ENCODE peak calls at places on chromosomes 12 and 14, in five cellular contexts. Q, E, F, D and C are unnamed samples.

GRCh38 chr14:59217011-59217410 is 28.5 kb downstream of the DAAM1 start:
- DNase-seq in Q (no peak), E (no peak), F (no peak), D (no peak), C (no peak)

GRCh38 chr14:67570453-67570852 is 29.6 kb downstream of the PIGH start:
- DNase-seq in Q (no peak), E (no peak), F (no peak), D (no peak), C (no peak)

GRCh38 chr12:22396253-22396652 is 61.7 kb upstream of the ST8SIA1 start:
- DNase-seq in Q (no peak), E (no peak), F (no peak), D (no peak), C (no peak)

GRCh38 chr12:28963554-28963953 is 185.5 kb upstream of the FAR2 start:
- DNase-seq in Q (peak; percentile 54), E (no peak), F (no peak), D (no peak), C (peak; percentile 76)

GRCh38 chr14:69298131-69299071 is 38.4 kb downstream of the GALNT16 start:
- DNase-seq in Q (no peak), E (peak; percentile 40), F (peak; percentile 47), D (no peak), C (no peak)

GRCh38 chr14:24270537-24271133 is 762 bp downstream of the RABGGTA start:
- DNase-seq in Q (no peak), E (no peak), F (no peak), D (no peak), C (no peak)

GRCh38 chr14:74015178-74015577 is 3.9 kb downstream of the ENTPD5 start:
- DNase-seq in Q (no peak), E (no peak), F (no peak), D (no peak), C (no peak)

GRCh38 chr12:106018286-106018685 is 120.5 kb downstream of the NUAK1 start:
- DNase-seq in Q (no peak), E (no peak), F (no peak), D (no peak), C (no peak)

GRCh38 chr12:130783110-130783715 is 55.8 kb downstream of the STX2 start:
- DNase-seq in Q (no peak), E (no peak), F (no peak), D (no peak), C (no peak)

GRCh38 chr12:79934309-79935020 is 432 bp downstream of the PPP1R12A start:
- DNase-seq in Q (peak; percentile 36), E (peak; percentile 62), F (peak; percentile 46), D (no peak), C (peak; percentile 48)

GRCh38 chr12:54294914-54295566 is 5.8 kb downstream of the NFE2 start:
- DNase-seq in Q (no peak), E (no peak), F (no peak), D (no peak), C (no peak)

GRCh38 chr12:54376596-54377468 is 7.7 kb downstream of the ZNF385A start:
- DNase-seq in Q (no peak), E (no peak), F (no peak), D (no peak), C (no peak)

GRCh38 chr12:105573574-105573973 is 243.1 kb downstream of the C12orf75 start:
- DNase-seq in Q (no peak), E (no peak), F (no peak), D (no peak), C (no peak)

GRCh38 chr14:62988967-62989366 is 56.3 kb downstream of the KCNH5 start:
- DNase-seq in Q (peak; percentile 28), E (no peak), F (no peak), D (no peak), C (peak; percentile 0)

GRCh38 chr12:111893287-111893686 is 51.3 kb downstream of the MAPKAPK5 start:
- DNase-seq in Q (peak; percentile 49), E (no peak), F (no peak), D (no peak), C (no peak)